ENCODE peak calls at places on chromosomes 6 and 20, in seven cellular contexts. P is IMR-90, N is brain microvascular endothelial cell, M is astrocyte of the spinal cord, Y is GM12865, S is cardiac muscle cell, W is upper lobe of right lung. H is an unnamed sample.

GRCh38 chr20:25576783-25577530 is 8.4 kb downstream of the NINL start:
- DNase-seq in P (no peak), N (no peak), M (no peak), Y (no peak), S (no peak), W (no peak), H (no peak)

GRCh38 chr6:33667072-33667471 is 44.4 kb downstream of the UQCC2 start:
- DNase-seq in P (no peak), N (no peak), M (no peak), Y (no peak), S (no peak), W (no peak), H (no peak)

GRCh38 chr20:25321991-25322390 is 68.6 kb downstream of the ABHD12 start:
- DNase-seq in P (no peak), N (no peak), M (no peak), Y (no peak), S (no peak), W (no peak), H (no peak)

GRCh38 chr6:47655719-47656595 is 42.4 kb upstream of the ADGRF4 start:
- DNase-seq in P (no peak), N (no peak), M (peak), Y (peak), S (peak), W (no peak), H (peak)

GRCh38 chr6:73766040-73766439 is 70.0 kb downstream of the CD109 start:
- DNase-seq in P (no peak), N (no peak), M (no peak), Y (peak), S (peak), W (no peak), H (no peak)

GRCh38 chr6:4192627-4193026 is 57.3 kb upstream of the ECI2 start:
- DNase-seq in P (no peak), N (no peak), M (no peak), Y (no peak), S (no peak), W (no peak), H (no peak)

GRCh38 chr6:45031601-45032000 is 296.5 kb upstream of the RUNX2 start:
- DNase-seq in P (no peak), N (no peak), M (no peak), Y (peak), S (no peak), W (no peak), H (no peak)

GRCh38 chr6:11294263-11294662 is 61.8 kb upstream of the NEDD9 start:
- DNase-seq in P (no peak), N (no peak), M (no peak), Y (no peak), S (no peak), W (no peak), H (no peak)

GRCh38 chr6:134882426-134883038 is 67.4 kb downstream of the ALDH8A1 start:
- DNase-seq in P (peak), N (peak), M (peak), Y (peak), S (peak), W (no peak), H (peak)

GRCh38 chr6:129936329-129937165 is 75.4 kb upstream of the TMEM244 start:
- DNase-seq in P (peak), N (peak), M (peak), Y (peak), S (peak), W (no peak), H (peak)

GRCh38 chr6:90610671-90611542 is 24.0 kb upstream of the MAP3K7 start:
- DNase-seq in P (peak), N (peak), M (peak), Y (peak), S (peak), W (peak), H (no peak)
- H3K4me3 ChIP-seq in P (peak), N (peak), M (peak), Y (peak), S (peak), W (peak), H (peak)

DNA sequence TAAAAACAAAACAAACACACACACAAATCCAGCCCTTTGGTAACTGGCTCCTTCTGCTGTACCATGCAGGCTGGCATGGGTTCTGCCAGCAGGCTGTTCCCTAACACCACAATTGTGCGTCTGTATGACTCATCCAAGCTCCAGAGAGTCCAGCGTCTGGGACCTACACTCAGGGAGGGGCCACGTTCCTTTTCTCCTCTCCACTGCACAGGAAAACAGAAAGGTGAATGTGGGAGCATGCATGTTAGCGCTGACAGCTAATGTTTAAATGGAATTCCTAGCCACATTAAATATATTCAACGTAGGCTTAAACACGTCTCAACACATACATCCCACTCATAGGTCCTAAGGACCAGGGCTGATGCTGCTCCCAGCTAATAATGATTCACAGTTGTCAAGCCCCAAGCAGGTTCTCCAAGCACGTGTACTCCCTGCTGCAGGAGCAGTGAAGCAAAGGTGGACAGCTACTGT is 20.7 kb downstream of the MAP1LC3A start:
- DNase-seq in P (peak), N (peak), M (peak), Y (no peak), S (no peak), W (no peak), H (peak)
- TF ChIP-seq CTCF in P (peak), N (peak), M (peak), Y (no peak), S (peak), W (peak), H (peak)

DNA sequence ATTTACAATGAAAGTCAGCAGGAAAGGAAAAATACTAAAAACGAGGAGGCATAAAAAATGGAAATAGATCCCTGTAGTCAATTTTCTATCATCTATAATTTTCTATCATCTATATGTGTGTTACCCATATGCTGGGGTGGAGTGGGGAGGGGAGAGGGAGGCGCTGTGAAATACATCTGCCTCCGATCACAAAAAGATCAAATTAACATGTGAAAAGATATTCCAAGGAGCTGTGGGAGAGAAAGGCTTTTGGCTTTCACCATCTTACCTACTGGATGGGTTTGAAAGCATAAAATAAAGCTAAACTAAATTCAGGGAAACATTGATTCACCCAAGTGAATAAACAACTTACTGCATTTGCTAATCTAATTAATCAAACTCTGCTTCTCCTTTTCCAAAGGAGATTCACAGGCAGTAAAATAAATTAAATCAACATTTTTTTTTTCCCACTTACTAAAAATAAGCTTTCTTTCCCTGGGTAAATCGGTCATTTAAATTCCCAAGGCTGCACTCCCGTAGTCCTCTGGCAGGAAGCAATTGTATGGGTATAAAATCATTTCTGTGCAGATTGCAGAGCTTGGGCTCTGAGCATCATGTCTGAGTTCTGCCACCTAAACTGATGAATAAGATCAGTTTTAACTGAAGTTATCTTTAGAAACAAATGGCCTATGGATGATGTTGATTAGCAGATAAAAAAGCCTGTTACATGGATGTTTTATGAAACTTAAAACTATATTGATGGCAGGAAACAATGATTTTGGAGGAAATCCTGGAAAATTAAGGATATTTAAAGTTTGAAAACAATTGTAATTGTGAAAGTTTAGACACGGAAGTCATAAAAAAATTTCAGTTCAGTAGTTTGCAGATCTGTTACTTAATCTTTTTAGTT is 147.9 kb downstream of the SOX4 start:
- DNase-seq in P (peak), N (no peak), M (peak), Y (no peak), S (no peak), W (no peak), H (no peak)
- H3K4me3 ChIP-seq in P (no peak), N (no peak), M (no peak), Y (no peak), S (no peak), W (no peak), H (no peak)

GRCh38 chr20:45456632-45457031 is 12.9 kb upstream of the WFDC2 start:
- DNase-seq in P (no peak), N (no peak), M (no peak), Y (peak), S (peak), W (no peak), H (peak)
- TF ChIP-seq CTCF in P (no peak), N (peak), M (peak), Y (peak), S (peak), W (peak), H (no peak)

GRCh38 chr20:24070679-24071078 is 82.1 kb upstream of the GGTLC1 start:
- DNase-seq in P (no peak), N (no peak), M (no peak), Y (no peak), S (no peak), W (no peak), H (no peak)
- H3K4me3 ChIP-seq in P (no peak), N (no peak), M (no peak), Y (no peak), S (no peak), W (no peak), H (no peak)

DNA sequence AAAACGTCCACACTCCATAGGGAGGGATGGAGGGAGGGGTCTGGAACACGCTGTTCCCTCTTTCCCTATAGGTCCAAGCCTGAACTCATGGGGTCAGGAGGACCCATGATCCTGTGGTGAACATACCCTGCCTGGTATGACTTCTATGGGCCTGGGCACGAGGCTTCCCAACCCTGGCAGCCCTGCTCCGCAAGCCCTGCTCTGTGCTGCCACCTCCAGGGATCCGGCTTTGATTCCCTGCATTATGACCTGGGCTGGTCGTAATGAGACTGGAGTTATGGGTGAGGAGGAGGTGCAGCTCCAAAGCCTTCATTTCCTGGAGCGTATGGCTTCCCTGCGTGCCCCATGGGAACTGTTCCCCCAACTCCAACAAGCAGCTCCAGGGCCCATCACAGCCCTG is 54.9 kb downstream of the CDH22 start:
- DNase-seq in P (no peak), N (no peak), M (no peak), Y (no peak), S (no peak), W (no peak), H (peak)
- TF ChIP-seq CTCF in P (no peak), N (peak), M (no peak), Y (no peak), S (peak), W (no peak), H (no peak)

GRCh38 chr20:17023036-17023435 is 203.8 kb upstream of the PCSK2 start:
- DNase-seq in P (no peak), N (no peak), M (no peak), Y (no peak), S (no peak), W (no peak), H (no peak)

GRCh38 chr20:17026346-17026745 is 200.5 kb upstream of the PCSK2 start:
- DNase-seq in P (peak), N (no peak), M (no peak), Y (no peak), S (no peak), W (no peak), H (no peak)

GRCh38 chr20:17021481-17021880 is 205.4 kb upstream of the PCSK2 start:
- DNase-seq in P (no peak), N (no peak), M (no peak), Y (no peak), S (no peak), W (no peak), H (no peak)

GRCh38 chr20:17023811-17024210 is 203.0 kb upstream of the PCSK2 start:
- DNase-seq in P (peak), N (no peak), M (no peak), Y (no peak), S (peak), W (peak), H (no peak)

GRCh38 chr20:17024513-17025105 is 202.2 kb upstream of the PCSK2 start:
- DNase-seq in P (peak), N (no peak), M (peak), Y (no peak), S (no peak), W (no peak), H (no peak)
- H3K4me3 ChIP-seq in P (no peak), N (no peak), M (no peak), Y (no peak), S (no peak), W (no peak), H (no peak)

DNA sequence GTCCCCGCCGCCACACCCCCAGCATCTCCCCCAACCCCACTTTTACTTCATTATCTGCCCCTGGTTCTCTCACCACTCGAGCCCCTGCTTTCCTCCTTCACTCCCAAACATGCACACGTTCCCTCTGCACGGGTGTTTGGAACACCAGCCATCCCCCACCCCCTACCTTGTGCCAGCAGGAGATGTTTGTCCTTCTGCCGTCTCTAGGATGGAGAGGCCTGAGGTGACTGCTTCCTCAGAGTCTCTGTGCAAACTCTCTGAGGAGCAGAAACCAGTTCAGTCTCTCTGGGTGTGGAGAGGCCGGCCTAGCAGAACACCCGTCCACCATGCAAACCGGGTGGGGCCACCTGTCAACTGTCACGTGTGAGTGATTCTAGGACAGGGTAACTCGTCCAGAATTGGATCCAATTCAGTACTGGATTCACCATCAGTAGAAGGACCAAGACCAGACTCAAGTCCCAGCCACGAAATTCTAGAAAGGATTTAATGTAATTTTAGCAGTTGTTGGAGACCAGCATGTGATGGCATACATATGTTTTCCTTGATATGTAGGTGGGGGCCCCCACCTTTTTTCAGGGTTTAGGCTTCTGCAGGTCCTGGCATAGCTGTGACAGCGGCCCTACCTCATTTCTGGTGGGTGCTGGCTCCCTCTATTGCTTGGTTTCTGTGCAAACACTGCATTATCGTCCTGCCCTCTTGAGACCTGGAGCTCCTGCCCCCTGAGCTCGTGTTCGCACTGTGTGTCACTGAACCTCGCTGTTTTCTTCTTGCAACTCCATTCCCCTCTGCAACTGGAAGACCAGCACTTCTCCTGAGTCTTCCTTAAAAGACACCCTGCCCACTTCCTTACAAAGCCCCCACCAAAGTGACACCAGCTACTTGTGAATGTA is at the start of gene RAET1E:
- DNase-seq in P (no peak), N (no peak), M (no peak), Y (no peak), S (peak), W (peak), H (no peak)
- TF ChIP-seq CTCF in P (peak), N (peak), M (peak), Y (no peak), S (peak), W (no peak), H (peak)

DNA sequence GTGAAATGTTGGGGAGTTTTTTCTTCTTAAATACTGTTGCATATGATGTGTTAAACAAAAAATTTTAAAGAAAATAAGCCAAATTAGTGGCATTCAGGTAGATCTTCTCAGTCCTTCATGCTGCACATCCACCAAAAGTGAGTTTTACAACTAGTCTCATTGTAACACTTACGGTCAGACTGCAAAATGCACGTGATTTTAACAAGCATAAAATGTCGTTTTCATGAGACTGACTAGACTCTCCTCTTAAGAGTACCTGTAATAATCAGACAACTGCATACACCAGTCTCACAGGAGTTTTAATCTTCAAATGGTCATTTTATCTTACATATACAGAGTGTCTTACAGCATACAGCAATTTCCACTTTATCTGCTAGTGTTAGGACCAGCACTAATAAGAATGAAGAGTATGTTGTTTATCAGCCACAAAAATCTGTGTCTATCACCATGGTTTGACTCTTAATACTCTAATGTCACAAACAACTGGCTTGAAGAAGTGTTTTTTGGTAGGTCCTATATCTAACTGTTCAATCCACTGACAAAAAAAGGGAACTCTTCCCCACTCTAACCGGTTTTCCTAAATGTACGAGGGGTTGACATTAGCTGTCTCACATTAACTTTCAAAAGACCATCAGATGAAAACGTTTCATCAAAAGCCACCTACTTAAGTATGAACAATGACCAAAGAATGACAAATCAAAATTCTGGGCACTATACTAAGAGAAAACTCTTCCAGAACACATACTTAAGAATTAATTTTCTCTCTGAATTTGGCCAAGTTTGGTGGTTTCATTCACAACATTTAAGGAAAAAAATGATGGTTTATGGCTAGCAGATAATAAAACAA is 1.5 kb upstream of the ASF1A start:
- DNase-seq in P (no peak), N (no peak), M (peak), Y (no peak), S (no peak), W (no peak), H (no peak)
- H3K4me3 ChIP-seq in P (peak), N (peak), M (peak), Y (peak), S (peak), W (peak), H (peak)

GRCh38 chr6:151009576-151009975 is 144.1 kb downstream of the MTHFD1L start:
- DNase-seq in P (no peak), N (no peak), M (no peak), Y (no peak), S (no peak), W (no peak), H (no peak)
- TF ChIP-seq CTCF in P (no peak), N (no peak), M (no peak), Y (no peak), S (no peak), W (no peak), H (no peak)